ENCODE peak calls at places on chromosomes 7 and 10, in five cellular contexts. G, Y, I, D and T are unnamed samples.

GRCh38 chr10:61779950-61780659 is 117.4 kb downstream of the CABCOCO1 start:
- DNase-seq in G (no peak), Y (no peak), I (peak; percentile 61), D (peak; percentile 91), T (peak; percentile 16)

GRCh38 chr10:24813866-24814265 is 90.2 kb upstream of the ARHGAP21 start:
- DNase-seq in G (no peak), Y (no peak), I (no peak), D (no peak), T (no peak)

GRCh38 chr10:28722065-28722803 is 44.9 kb downstream of the BAMBI start:
- DNase-seq in G (no peak), Y (no peak), I (peak; percentile 68), D (peak; percentile 14), T (peak; percentile 64)

GRCh38 chr7:124712017-124712416 is 53.6 kb downstream of the GPR37 start:
- DNase-seq in G (no peak), Y (no peak), I (no peak), D (no peak), T (no peak)

GRCh38 chr10:6009159-6009558 is 31.8 kb upstream of the IL15RA start:
- DNase-seq in G (no peak), Y (no peak), I (peak; percentile 15), D (no peak), T (no peak)

GRCh38 chr7:13188236-13188635 is 500.8 kb downstream of the ARL4A start:
- DNase-seq in G (no peak), Y (no peak), I (no peak), D (no peak), T (no peak)

GRCh38 chr7:134480730-134481129 is 21.8 kb upstream of the AKR1B1 start:
- DNase-seq in G (no peak), Y (no peak), I (peak; percentile 76), D (peak; percentile 69), T (peak; percentile 62)

GRCh38 chr7:139594911-139595476 is 71.5 kb downstream of the CLEC2L start:
- DNase-seq in G (no peak), Y (no peak), I (peak; percentile 70), D (no peak), T (no peak)

GRCh38 chr10:94403034-94403822 is 887 bp downstream of the TBC1D12 start:
- DNase-seq in G (no peak), Y (no peak), I (peak; percentile 78), D (peak; percentile 87), T (peak; percentile 74)

GRCh38 chr10:63388421-63389031 is 77.3 kb downstream of the JMJD1C start:
- DNase-seq in G (no peak), Y (no peak), I (no peak), D (peak; percentile 11), T (no peak)

GRCh38 chr7:140689199-140690152 is 7.0 kb upstream of the NDUFB2 start:
- DNase-seq in G (no peak), Y (no peak), I (no peak), D (no peak), T (no peak)

GRCh38 chr7:25735674-25736242 is 416.2 kb upstream of the NFE2L3 start:
- DNase-seq in G (no peak), Y (no peak), I (no peak), D (no peak), T (no peak)

GRCh38 chr7:2938514-2939192 is 94.5 kb upstream of the GNA12 start:
- DNase-seq in G (no peak), Y (no peak), I (no peak), D (no peak), T (peak; percentile 1)

GRCh38 chr7:155865830-155866545 is 53.7 kb upstream of the SHH start:
- DNase-seq in G (no peak), Y (no peak), I (no peak), D (no peak), T (no peak)

GRCh38 chr10:119466655-119467054 is 75.9 kb downstream of the RGS10 start:
- DNase-seq in G (no peak), Y (no peak), I (no peak), D (no peak), T (no peak)

GRCh38 chr7:46259947-46260346 is 338.9 kb upstream of the IGFBP3 start:
- DNase-seq in G (no peak), Y (no peak), I (no peak), D (no peak), T (no peak)

GRCh38 chr10:112140110-112140755 is 43.3 kb downstream of the GPAM start:
- DNase-seq in G (peak; percentile 21), Y (peak; percentile 37), I (peak; percentile 86), D (peak; percentile 67), T (peak; percentile 97)